ENCODE peak calls at places on chromosomes 2 and 18, in eight cellular contexts. P, Z, T, H, V, U, E and J are unnamed samples.

GRCh38 chr2:173521450-173522192 is 166.9 kb downstream of the CDCA7 start:
- DNase-seq in H (no peak), V (no peak), T (no peak), P (no peak), Z (peak; percentile 8), E (no peak), U (no peak), J (no peak)

GRCh38 chr2:119225084-119225864 is 1.6 kb downstream of the STEAP3 start:
- DNase-seq in E (no peak), P (no peak), T (no peak), Z (no peak), U (no peak), V (peak; percentile 31), H (peak; percentile 52), J (no peak)

GRCh38 chr18:75162467-75162866 is 46.5 kb downstream of the PTGR3 start:
- DNase-seq in P (no peak), E (no peak), H (no peak), V (no peak), Z (peak; percentile 73), U (no peak), T (no peak), J (no peak)

GRCh38 chr2:53821810-53822209 is 35.0 kb downstream of the ERLEC1 start:
- DNase-seq in T (no peak), Z (no peak), H (no peak), E (no peak), P (no peak), V (no peak), U (no peak), J (no peak)

GRCh38 chr18:21194871-21195771 is 46.9 kb upstream of the GREB1L start:
- DNase-seq in V (peak; percentile 67), U (peak; percentile 44), Z (peak; percentile 42), H (no peak), T (no peak), E (peak; percentile 79), P (peak; percentile 29), J (peak; percentile 78)

GRCh38 chr2:199471443-199472057 is 13.8 kb upstream of the SATB2 start:
- DNase-seq in H (no peak), P (peak; percentile 74), U (peak; percentile 93), E (no peak), V (peak; percentile 94), T (peak; percentile 94), Z (peak; percentile 57), J (peak; percentile 69)

GRCh38 chr18:39942702-39943101 is 2012.3 kb upstream of the PIK3C3 start:
- DNase-seq in T (no peak), P (no peak), V (no peak), H (no peak), E (no peak), U (no peak), Z (no peak), J (no peak)

GRCh38 chr2:160694631-160695030 is 201.0 kb upstream of the RBMS1 start:
- DNase-seq in E (no peak), U (no peak), H (no peak), P (no peak), T (no peak), Z (no peak), V (no peak), J (no peak)

GRCh38 chr2:119449526-119449925 is 17.9 kb downstream of the TMEM37 start:
- DNase-seq in U (peak; percentile 78), E (no peak), T (no peak), V (no peak), H (no peak), Z (no peak), P (peak; percentile 42), J (no peak)

GRCh38 chr2:101401316-101401660 is 14.0 kb upstream of the CREG2 start:
- DNase-seq in P (no peak), E (no peak), T (no peak), U (no peak), Z (peak; percentile 68), H (no peak), V (no peak), J (no peak)

GRCh38 chr2:233479616-233480489 is 86.7 kb downstream of the USP40 start:
- DNase-seq in Z (no peak), V (no peak), P (no peak), H (no peak), U (no peak), T (no peak), E (no peak), J (no peak)

GRCh38 chr2:1784087-1784486 is 39.8 kb upstream of the PXDN start:
- DNase-seq in V (peak; percentile 32), E (no peak), Z (no peak), H (no peak), U (no peak), P (peak; percentile 71), T (no peak), J (no peak)

GRCh38 chr18:21599585-21600525 is 649 bp downstream of the ESCO1 start:
- DNase-seq in P (peak; percentile 82), Z (peak; percentile 3), T (peak; percentile 83), U (peak; percentile 87), E (no peak), V (peak; percentile 79), H (peak; percentile 21), J (peak; percentile 84)

GRCh38 chr2:159902722-159903121 is 104.7 kb upstream of the CD302 start:
- DNase-seq in T (no peak), H (no peak), Z (no peak), P (no peak), V (no peak), E (no peak), U (no peak), J (no peak)

GRCh38 chr2:200300650-200301314 is 5.7 kb upstream of the SPATS2L start:
- DNase-seq in V (no peak), Z (peak; percentile 88), U (no peak), E (peak; percentile 68), H (peak; percentile 15), P (no peak), T (no peak), J (no peak)

GRCh38 chr18:61394983-61395382 is 61.8 kb downstream of the CDH20 start:
- DNase-seq in P (no peak), V (no peak), Z (no peak), E (no peak), H (no peak), T (no peak), U (no peak), J (no peak)

GRCh38 chr2:73701968-73702665 is 35.0 kb downstream of the TPRKB start:
- DNase-seq in Z (no peak), V (no peak), U (no peak), P (no peak), E (no peak), H (no peak), T (no peak), J (no peak)

GRCh38 chr2:8624855-8625398 is 56.9 kb upstream of the ID2 start:
- DNase-seq in H (no peak), P (no peak), V (no peak), U (no peak), Z (no peak), T (no peak), E (no peak), J (no peak)

GRCh38 chr2:46835520-46835919 is 80.1 kb downstream of the MCFD2 start:
- DNase-seq in H (no peak), Z (no peak), E (no peak), U (no peak), P (no peak), T (no peak), V (no peak), J (no peak)

GRCh38 chr2:19851116-19851515 is 50.7 kb downstream of the TTC32 start:
- DNase-seq in P (no peak), Z (no peak), H (peak; percentile 47), U (peak; percentile 15), E (no peak), T (peak; percentile 56), V (peak; percentile 59), J (no peak)

GRCh38 chr2:97871096-97871780 is 124.5 kb downstream of the TMEM131 start:
- DNase-seq in P (no peak), Z (peak; percentile 95), T (no peak), E (peak; percentile 60), H (no peak), U (no peak), V (no peak), J (no peak)

GRCh38 chr2:70981866-70982810 is 3.7 kb downstream of the ANKRD53 start:
- DNase-seq in T (no peak), U (no peak), E (no peak), H (no peak), Z (no peak), P (no peak), V (no peak), J (no peak)

GRCh38 chr2:239143858-239144712 is 256.7 kb downstream of the HDAC4 start:
- DNase-seq in E (peak; percentile 21), U (peak; percentile 67), T (peak; percentile 72), Z (peak; percentile 45), P (peak; percentile 85), H (peak; percentile 31), V (peak; percentile 77), J (peak; percentile 62)

GRCh38 chr2:62199392-62200125 is 3.6 kb downstream of the B3GNT2 start:
- DNase-seq in H (no peak), P (no peak), T (no peak), Z (no peak), U (no peak), V (no peak), E (no peak), J (no peak)
- H3K4me2 ChIP-seq in H (peak overlapping the region; percentile 22), P (no peak overlapping the region), T (peak overlapping the region; percentile 37), Z (no peak overlapping the region), U (peak overlapping the region; percentile 80), V (peak overlapping the region; percentile 99), E (no peak overlapping the region), J (no peak overlapping the region)

GRCh38 chr18:11955299-11956029 is 25.8 kb upstream of the IMPA2 start:
- DNase-seq in H (no peak), U (no peak), V (peak; percentile 51), Z (peak; percentile 91), P (no peak), E (no peak), T (no peak), J (no peak)
- H3K4me2 ChIP-seq in H (peak overlapping the region; percentile 15), U (no peak overlapping the region), V (no peak overlapping the region), Z (peak overlapping the region; percentile 35), P (no peak overlapping the region), E (peak overlapping the region; percentile 9), T (no peak overlapping the region), J (no peak overlapping the region)

GRCh38 chr2:236015171-236015570 is 153.0 kb downstream of the GBX2 start:
- DNase-seq in E (no peak), P (no peak), H (no peak), V (peak; percentile 23), T (no peak), Z (no peak), U (peak; percentile 24), J (no peak)

GRCh38 chr2:236019434-236019833 is 148.8 kb downstream of the GBX2 start:
- DNase-seq in P (no peak), H (no peak), T (no peak), E (no peak), V (no peak), U (no peak), Z (no peak), J (no peak)

GRCh38 chr2:236016496-236016895 is 151.7 kb downstream of the GBX2 start:
- DNase-seq in T (no peak), P (no peak), V (peak; percentile 36), H (no peak), U (no peak), Z (no peak), E (no peak), J (no peak)

GRCh38 chr2:236014408-236015131 is 153.6 kb downstream of the GBX2 start:
- DNase-seq in E (no peak), T (no peak), P (no peak), Z (no peak), H (no peak), V (peak; percentile 69), U (peak; percentile 8), J (no peak)

GRCh38 chr2:236017446-236017845 is 150.7 kb downstream of the GBX2 start:
- DNase-seq in U (no peak), Z (no peak), P (no peak), E (no peak), H (no peak), V (no peak), T (no peak), J (no peak)
- H3K4me2 ChIP-seq in U (no peak overlapping the region), Z (no peak overlapping the region), P (no peak overlapping the region), E (no peak overlapping the region), H (no peak overlapping the region), V (no peak overlapping the region), T (no peak overlapping the region), J (no peak overlapping the region)

GRCh38 chr2:17303054-17303453 is 215.2 kb downstream of the RAD51AP2 start:
- DNase-seq in P (no peak), E (no peak), U (no peak), V (no peak), Z (peak; percentile 90), T (no peak), H (no peak), J (no peak)
- H3K4me2 ChIP-seq in P (peak overlapping the region; percentile 40), E (peak overlapping the region; percentile 40), U (no peak overlapping the region), V (peak overlapping the region; percentile 33), Z (peak overlapping the region; percentile 56), T (no peak overlapping the region), H (no peak overlapping the region), J (no peak overlapping the region)